ENCODE peak calls at places on chromosomes 13 and 19, in four cellular contexts. V is KBM-7; A is effector CD4-positive, alpha-beta T cell; N is cardiac muscle cell. D is an unnamed sample.

GRCh38 chr13:98478134-98479129 is 98.5 kb downstream of the STK24 start:
- DNase-seq in A (no peak), N (peak; percentile 27), V (no peak), D (peak; percentile 86)

GRCh38 chr19:5103061-5103701 is 134.3 kb downstream of the KDM4B start:
- DNase-seq in N (no peak), V (no peak), A (no peak), D (no peak)

GRCh38 chr13:76792680-76793334 is 93.4 kb downstream of the KCTD12 start:
- DNase-seq in A (no peak), N (no peak), V (no peak), D (no peak)

GRCh38 chr19:10604460-10604980 is 17.4 kb upstream of the AP1M2 start:
- DNase-seq in A (peak; percentile 6), V (peak; percentile 39), N (no peak), D (no peak)

GRCh38 chr13:91609353-91609752 is 210.9 kb downstream of the GPC5 start:
- DNase-seq in V (no peak), N (no peak), A (no peak), D (no peak)

GRCh38 chr19:41958367-41959055 is 610 bp downstream of the RABAC1 start:
- DNase-seq in N (peak; percentile 87), A (peak; percentile 75), V (peak; percentile 69), D (no peak)

GRCh38 chr13:87821512-87821911 is 150.3 kb downstream of the SLITRK5 start:
- DNase-seq in A (no peak), V (no peak), N (no peak), D (no peak)

GRCh38 chr19:14554382-14554812 is 17.5 kb downstream of the NDUFB7 start:
- DNase-seq in V (no peak), A (no peak), N (no peak), D (no peak)

GRCh38 chr19:6092329-6093286 is 17.7 kb downstream of the RFX2 start:
- DNase-seq in V (no peak), A (no peak), N (peak; percentile 78), D (peak; percentile 72)

GRCh38 chr13:32107474-32107873 is 75.9 kb downstream of the FRY start:
- DNase-seq in N (no peak), A (no peak), V (peak; percentile 91), D (no peak)

GRCh38 chr19:57363734-57364181 is 407 bp downstream of the TRAPPC2B start:
- DNase-seq in A (no peak), N (peak; percentile 23), V (peak; percentile 29), D (no peak)

GRCh38 chr19:47994209-47994802 is at the start of gene ELSPBP1:
- DNase-seq in A (no peak), N (no peak), V (peak; percentile 80), D (peak; percentile 37)

GRCh38 chr13:111335263-111335662 is 14.8 kb downstream of the TEX29 start:
- DNase-seq in V (no peak), N (no peak), A (no peak), D (no peak)

GRCh38 chr13:22369090-22369489 is 698.2 kb downstream of the FGF9 start:
- DNase-seq in V (no peak), N (no peak), A (no peak), D (no peak)

GRCh38 chr19:51012661-51013190 is 6.8 kb downstream of the KLK10 start:
- DNase-seq in N (no peak), V (no peak), A (no peak), D (no peak)

GRCh38 chr13:20964904-20965303 is 62.4 kb upstream of the XPO4 start:
- DNase-seq in N (no peak), V (no peak), A (no peak), D (peak; percentile 49)

GRCh38 chr19:1651061-1651547 is 1.3 kb downstream of the TCF3 start:
- DNase-seq in A (peak; percentile 60), N (peak; percentile 23), V (peak; percentile 50), D (no peak)

GRCh38 chr19:33894787-33895186 is 98.1 kb downstream of the KCTD15 start:
- DNase-seq in N (no peak), V (no peak), A (no peak), D (no peak)

GRCh38 chr19:33022472-33023116 is 42.1 kb downstream of the RHPN2 start:
- DNase-seq in N (peak; percentile 24), V (no peak), A (no peak), D (no peak)

GRCh38 chr13:106496072-106496997 is 39.1 kb downstream of the EFNB2 start:
- DNase-seq in V (peak; percentile 55), A (no peak), N (peak; percentile 38), D (no peak)

GRCh38 chr13:110801044-110801443 is 87.5 kb downstream of the ING1 start:
- DNase-seq in N (no peak), A (no peak), V (no peak), D (no peak)

GRCh38 chr13:77779461-77780272 is 82.2 kb downstream of the SLAIN1 start:
- DNase-seq in A (no peak), V (peak; percentile 89), N (peak; percentile 73), D (peak; percentile 14)

GRCh38 chr13:36130542-36131214 is 504 bp downstream of the DCLK1 start:
- DNase-seq in N (peak; percentile 38), V (no peak), A (no peak), D (no peak)

GRCh38 chr19:52991484-52991883 is 22.2 kb upstream of the ERVV-1 start:
- DNase-seq in V (no peak), N (no peak), A (no peak), D (no peak)

GRCh38 chr13:77207943-77208342 is 119.0 kb downstream of the MYCBP2 start:
- DNase-seq in N (no peak), V (peak; percentile 11), A (no peak), D (no peak)

GRCh38 chr13:95239293-95239692 is 62.0 kb downstream of the ABCC4 start:
- DNase-seq in A (no peak), N (no peak), V (peak; percentile 75), D (no peak)

GRCh38 chr13:19910336-19911072 is 47.1 kb upstream of the ZMYM5 start:
- DNase-seq in V (no peak), N (no peak), A (no peak), D (peak; percentile 72)

GRCh38 chr13:99256709-99257108 is 1.5 kb downstream of the GPR18 start:
- DNase-seq in N (no peak), V (no peak), A (no peak), D (no peak)

GRCh38 chr13:43787998-43788397 is 1.2 kb upstream of the ENOX1 start:
- DNase-seq in A (no peak), V (peak; percentile 14), N (no peak), D (no peak)

GRCh38 chr13:57823704-57824103 is 192.2 kb downstream of the PCDH17 start:
- DNase-seq in V (no peak), A (no peak), N (no peak), D (no peak)

GRCh38 chr19:41016488-41017071 is 25.5 kb downstream of the CYP2B6 start:
- DNase-seq in A (no peak), N (no peak), V (peak; percentile 12), D (no peak)

GRCh38 chr19:46607441-46607841 is 6.3 kb downstream of the CALM3 start:
- DNase-seq in N (no peak), A (no peak), V (no peak), D (no peak)

GRCh38 chr13:81916471-81916870 is 1575.5 kb upstream of the SPRY2 start:
- DNase-seq in V (no peak), A (no peak), N (no peak), D (no peak)

GRCh38 chr13:99822820-99823219 is 148.7 kb downstream of the ZIC5 start:
- DNase-seq in V (no peak), N (no peak), A (no peak), D (no peak)

GRCh38 chr13:31943591-31943990 is 88.0 kb upstream of the FRY start:
- DNase-seq in A (no peak), N (no peak), V (no peak), D (no peak)

GRCh38 chr19:7533281-7533819 is 2.2 kb upstream of the PNPLA6 start:
- DNase-seq in A (no peak), N (no peak), V (no peak), D (no peak)

GRCh38 chr13:26785845-26786630 is 25.5 kb upstream of the GPR12 start:
- DNase-seq in N (no peak), V (peak; percentile 87), A (peak; percentile 8), D (no peak)

D was measured in kidney epithelial cell.